ENCODE peak calls at places on chromosomes 5 and 9, in five cellular contexts. X, E, Y, J and U are unnamed samples.

GRCh38 chr9:109253637-109254284 is 67.1 kb downstream of the EPB41L4B start:
- DNase-seq in E (no peak), Y (no peak), J (no peak), X (no peak), U (peak)

GRCh38 chr5:93511445-93511844 is 69.6 kb downstream of the NR2F1-AS1 start:
- DNase-seq in E (no peak), J (no peak), Y (no peak), X (no peak), U (no peak)

GRCh38 chr5:3709058-3709723 is 113.6 kb downstream of the IRX1 start:
- DNase-seq in X (no peak), E (no peak), Y (no peak), J (no peak), U (no peak)

GRCh38 chr9:104831681-104832080 is 67.8 kb downstream of the NIPSNAP3B start:
- DNase-seq in Y (no peak), E (no peak), J (no peak), X (no peak), U (peak)

GRCh38 chr5:172498431-172499129 is 44.3 kb upstream of the SH3PXD2B start:
- DNase-seq in J (peak), E (no peak), Y (no peak), X (no peak), U (no peak)

GRCh38 chr9:106110483-106110882 is 416.1 kb downstream of the TMEM38B start:
- DNase-seq in X (no peak), Y (no peak), E (no peak), J (no peak), U (peak)

GRCh38 chr9:93108301-93109041 is 12.5 kb downstream of the CARD19 start:
- DNase-seq in Y (no peak), J (no peak), X (no peak), E (no peak), U (no peak)

GRCh38 chr9:75685059-75685458 is 205.4 kb upstream of the PCSK5 start:
- DNase-seq in X (no peak), J (no peak), E (no peak), Y (no peak), U (no peak)